ENCODE peak calls at places on chromosomes 7 and 10, in eight cellular contexts. H is CD8-positive, alpha-beta T cell; A is endothelial cell of umbilical vein; Y is K562; S is GM12865; Z is coronary artery; M is Calu3; L is upper lobe of left lung. E is an unnamed sample.

GRCh38 chr7:139958599-139959380 is 104.0 kb downstream of the PARP12 start:
- DNase-seq in H (no peak), A (no peak), Y (no peak), S (no peak), Z (no peak), M (no peak), L (no peak), E (no peak)

GRCh38 chr10:115355162-115355760 is 262.1 kb downstream of the ATRNL1 start:
- DNase-seq in H (no peak), A (peak; percentile 49), Y (peak; percentile 40), S (peak; percentile 73), Z (no peak), M (peak; percentile 55), L (no peak), E (no peak)

GRCh38 chr10:102669206-102670064 is 25.2 kb downstream of the TRIM8 start:
- DNase-seq in H (peak; percentile 35), A (no peak), Y (peak; percentile 20), S (no peak), Z (peak; percentile 84), M (peak; percentile 24), L (peak; percentile 92), E (no peak)

GRCh38 chr10:76031769-76032441 is 600.5 kb downstream of the LRMDA start:
- DNase-seq in H (no peak), A (no peak), Y (no peak), S (no peak), Z (no peak), M (no peak), L (no peak), E (no peak)

GRCh38 chr10:119205926-119206602 is 1.3 kb upstream of the GRK5 start:
- DNase-seq in H (peak; percentile 48), A (no peak), Y (peak; percentile 49), S (peak; percentile 90), Z (no peak), M (peak; percentile 72), L (peak; percentile 75), E (no peak)

GRCh38 chr10:131207584-131208532 is 103.7 kb downstream of the TCERG1L start:
- DNase-seq in H (no peak), A (no peak), Y (no peak), S (no peak), Z (peak; percentile 49), M (no peak), L (peak; percentile 12), E (peak; percentile 10)

GRCh38 chr7:69732203-69732602 is 133.9 kb downstream of the AUTS2 start:
- DNase-seq in H (no peak), A (no peak), Y (no peak), S (no peak), Z (no peak), M (no peak), L (peak; percentile 47), E (no peak)

GRCh38 chr10:112360308-112361270 is 13.3 kb upstream of the ACSL5 start:
- DNase-seq in H (no peak), A (peak; percentile 26), Y (no peak), S (no peak), Z (peak; percentile 72), M (peak; percentile 11), L (peak; percentile 87), E (no peak)

GRCh38 chr7:123220396-123220795 is 20.6 kb upstream of the SLC13A1 start:
- DNase-seq in H (no peak), A (peak; percentile 59), Y (no peak), S (no peak), Z (no peak), M (no peak), L (no peak), E (no peak)

GRCh38 chr7:47379629-47380324 is 202.1 kb downstream of the TNS3 start:
- DNase-seq in H (no peak), A (no peak), Y (no peak), S (no peak), Z (peak; percentile 81), M (peak; percentile 77), L (peak; percentile 53), E (peak; percentile 51)

GRCh38 chr10:57776688-57777432 is 490.8 kb downstream of the IPMK start:
- DNase-seq in H (no peak), A (no peak), Y (no peak), S (no peak), Z (no peak), M (no peak), L (no peak), E (no peak)

GRCh38 chr7:57328457-57328856 is 121.5 kb upstream of the ZNF716 start:
- DNase-seq in H (no peak), A (no peak), Y (no peak), S (no peak), Z (no peak), M (no peak), L (no peak), E (no peak)

GRCh38 chr10:103053659-103054581 is 135.8 kb downstream of the CNNM2 start:
- DNase-seq in H (peak; percentile 67), A (peak; percentile 57), Y (peak; percentile 65), S (peak; percentile 64), Z (peak; percentile 80), M (no peak), L (peak; percentile 77), E (peak; percentile 49)

GRCh38 chr10:3294919-3295318 is 122.3 kb upstream of the PITRM1 start:
- DNase-seq in H (no peak), A (no peak), Y (peak; percentile 4), S (no peak), Z (no peak), M (no peak), L (no peak), E (no peak)

GRCh38 chr10:71285180-71285545 is 33.9 kb upstream of the SLC29A3 start:
- DNase-seq in H (no peak), A (peak; percentile 36), Y (peak; percentile 69), S (peak; percentile 42), Z (no peak), M (peak; percentile 67), L (peak; percentile 29), E (peak; percentile 69)

GRCh38 chr7:1662767-1663166 is 7.3 kb upstream of the ELFN1 start:
- DNase-seq in H (no peak), A (no peak), Y (no peak), S (no peak), Z (peak; percentile 31), M (no peak), L (no peak), E (peak; percentile 36)

GRCh38 chr7:120272261-120272895 is 597 bp upstream of the KCND2 start:
- DNase-seq in H (no peak), A (peak; percentile 49), Y (peak; percentile 56), S (peak; percentile 76), Z (no peak), M (peak; percentile 40), L (no peak), E (no peak)

GRCh38 chr10:84026821-84027257 is 112.5 kb upstream of the GHITM start:
- DNase-seq in H (no peak), A (peak; percentile 33), Y (peak; percentile 39), S (peak; percentile 28), Z (no peak), M (peak; percentile 25), L (no peak), E (no peak)

GRCh38 chr7:132055331-132056120 is 499.1 kb upstream of the PODXL start:
- DNase-seq in H (no peak), A (no peak), Y (no peak), S (no peak), Z (peak; percentile 45), M (no peak), L (no peak), E (no peak)

GRCh38 chr7:133724694-133725093 is 402.4 kb upstream of the LRGUK start:
- DNase-seq in H (no peak), A (no peak), Y (no peak), S (no peak), Z (no peak), M (no peak), L (no peak), E (no peak)
- TF ChIP-seq CTCF in H (no peak), A (no peak), Y (no peak), S (no peak), Z (no peak), M (no peak), L (no peak), E (no peak)

DNA sequence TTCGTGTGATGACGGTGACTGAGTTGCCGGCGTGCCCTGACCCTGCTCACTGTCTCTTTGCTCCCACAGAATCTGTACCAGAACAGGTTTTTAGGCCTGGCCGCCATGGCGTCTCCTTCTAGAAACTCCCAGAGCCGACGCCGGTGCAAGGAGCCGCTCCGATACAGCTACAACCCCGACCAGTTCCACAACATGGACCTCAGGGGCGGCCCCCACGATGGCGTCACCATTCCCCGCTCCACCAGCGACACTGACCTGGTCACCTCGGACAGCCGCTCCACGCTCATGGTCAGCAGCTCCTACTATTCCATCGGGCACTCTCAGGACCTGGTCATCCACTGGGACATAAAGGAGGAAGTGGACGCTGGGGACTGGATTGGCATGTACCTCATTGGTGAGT is 199.2 kb downstream of the HECW1 start:
- DNase-seq in H (no peak), A (no peak), Y (no peak), S (no peak), Z (no peak), M (no peak), L (no peak), E (no peak)
- TF ChIP-seq CTCF in H (no peak), A (no peak), Y (no peak), S (no peak), Z (no peak), M (no peak), L (no peak), E (no peak)

GRCh38 chr10:80681142-80681541 is 143.4 kb downstream of the SH2D4B start:
- DNase-seq in H (no peak), A (no peak), Y (no peak), S (no peak), Z (no peak), M (no peak), L (no peak), E (no peak)

GRCh38 chr10:80685355-80685754 is 147.7 kb downstream of the SH2D4B start:
- DNase-seq in H (no peak), A (no peak), Y (no peak), S (no peak), Z (no peak), M (no peak), L (no peak), E (no peak)

GRCh38 chr10:80690434-80690833 is 152.7 kb downstream of the SH2D4B start:
- DNase-seq in H (no peak), A (no peak), Y (no peak), S (no peak), Z (no peak), M (no peak), L (no peak), E (no peak)

GRCh38 chr10:80684217-80684616 is 146.5 kb downstream of the SH2D4B start:
- DNase-seq in H (no peak), A (peak; percentile 73), Y (peak; percentile 60), S (peak; percentile 51), Z (no peak), M (peak; percentile 29), L (no peak), E (no peak)

GRCh38 chr10:80686734-80687561 is 149.2 kb downstream of the SH2D4B start:
- DNase-seq in H (no peak), A (no peak), Y (no peak), S (peak; percentile 25), Z (no peak), M (no peak), L (no peak), E (no peak)
- TF ChIP-seq CTCF in H (no peak), A (no peak), Y (no peak), S (no peak), Z (no peak), M (no peak), L (no peak), E (no peak)

DNA sequence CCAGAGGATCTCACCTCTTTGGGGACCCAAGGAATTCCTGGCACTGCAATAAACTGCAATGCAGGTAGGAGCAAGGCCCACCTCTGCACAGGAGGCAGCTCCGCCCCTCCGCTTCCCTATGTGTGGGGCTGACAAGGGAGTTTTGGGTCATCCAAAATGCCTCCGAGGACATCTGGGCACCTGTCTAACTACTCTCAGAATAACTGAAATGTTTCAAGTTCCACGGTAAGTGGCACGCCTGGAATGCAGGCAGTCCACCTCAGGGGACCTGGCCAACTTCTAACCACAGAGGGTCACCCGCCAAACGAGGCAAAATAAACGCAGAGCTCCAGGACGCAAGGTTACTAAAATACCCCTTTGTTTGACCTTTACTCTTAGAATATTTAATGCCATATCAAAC is 102.5 kb downstream of the FGFR2 start:
- DNase-seq in H (no peak), A (no peak), Y (no peak), S (no peak), Z (no peak), M (no peak), L (peak; percentile 44), E (no peak)
- TF ChIP-seq CTCF in H (no peak), A (no peak), Y (no peak), S (no peak), Z (no peak), M (no peak), L (no peak), E (no peak)

E was measured in mesothelial cell of epicardium.